ENCODE peak calls at places on chromosome 11, in seven cellular contexts. N is HCT116, X is Panc1, K is upper lobe of left lung, Y is K562, U is HepG2, P is GM12878. M is an unnamed sample.

GRCh38 chr11:62067741-62068140 is 56.1 kb upstream of the INCENP start:
- ATAC-seq in K (no peak), U (no peak), N (no peak), Y (no peak), X (no peak), P (no peak), M (no peak)

GRCh38 chr11:112057170-112057569 is 16.6 kb downstream of the PIH1D2 start:
- ATAC-seq in X (no peak), P (no peak), K (no peak), U (no peak), N (no peak), Y (no peak), M (no peak)

GRCh38 chr11:57336111-57336666 is 497 bp upstream of the SSRP1 start:
- ATAC-seq in N (no peak), K (peak), Y (no peak), U (peak), P (peak), X (no peak), M (no peak)

GRCh38 chr11:30349885-30350284 is 27.0 kb downstream of the ARL14EP start:
- ATAC-seq in Y (no peak), P (no peak), U (no peak), N (no peak), K (no peak), X (no peak), M (no peak)

GRCh38 chr11:78801161-78801884 is 226.7 kb upstream of the NARS2 start:
- ATAC-seq in U (no peak), K (peak), Y (no peak), P (no peak), N (no peak), X (peak), M (peak)

GRCh38 chr11:82792319-82792718 is 58.7 kb upstream of the FAM181B start:
- ATAC-seq in N (no peak), X (no peak), K (no peak), U (no peak), Y (peak), P (no peak), M (no peak)

GRCh38 chr11:100823360-100823759 is 136.3 kb downstream of the ARHGAP42 start:
- ATAC-seq in Y (no peak), X (no peak), U (no peak), P (no peak), K (peak), N (no peak), M (no peak)

GRCh38 chr11:65170058-65170534 is at the start of gene SPDYC:
- ATAC-seq in X (peak), N (peak), K (no peak), Y (peak), U (peak), P (no peak), M (no peak)

GRCh38 chr11:16604784-16605439 is 133.5 kb upstream of the C11orf58 start:
- ATAC-seq in P (no peak), N (peak), K (peak), U (peak), X (peak), Y (peak), M (peak)

DNA sequence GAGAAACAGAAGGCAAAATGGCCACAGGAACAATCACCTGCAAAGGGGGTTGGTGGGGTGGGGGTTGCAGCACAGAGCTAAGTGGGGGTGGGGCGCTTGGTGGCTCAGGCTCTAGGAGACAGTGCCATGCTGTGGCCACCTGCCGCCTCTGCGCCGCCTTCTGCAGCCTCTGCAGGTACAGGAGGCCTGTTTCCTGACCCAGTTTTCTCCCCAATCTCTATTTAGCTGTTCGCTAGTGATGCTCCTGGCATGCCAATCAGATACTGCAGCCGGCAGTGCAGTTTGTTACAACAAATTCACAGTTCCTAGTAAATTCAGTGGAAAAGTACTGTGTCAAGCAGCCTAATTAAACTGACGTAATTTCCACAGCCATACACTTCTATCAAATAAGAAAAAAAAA is 106.4 kb downstream of the SERGEF start:
- ATAC-seq in P (peak), X (peak), K (no peak), N (peak), Y (peak), U (peak), M (no peak)
- TF ChIP-seq CTCF in P (peak), X (peak), K (no peak), N (no peak), Y (peak), U (peak), M (peak)

DNA sequence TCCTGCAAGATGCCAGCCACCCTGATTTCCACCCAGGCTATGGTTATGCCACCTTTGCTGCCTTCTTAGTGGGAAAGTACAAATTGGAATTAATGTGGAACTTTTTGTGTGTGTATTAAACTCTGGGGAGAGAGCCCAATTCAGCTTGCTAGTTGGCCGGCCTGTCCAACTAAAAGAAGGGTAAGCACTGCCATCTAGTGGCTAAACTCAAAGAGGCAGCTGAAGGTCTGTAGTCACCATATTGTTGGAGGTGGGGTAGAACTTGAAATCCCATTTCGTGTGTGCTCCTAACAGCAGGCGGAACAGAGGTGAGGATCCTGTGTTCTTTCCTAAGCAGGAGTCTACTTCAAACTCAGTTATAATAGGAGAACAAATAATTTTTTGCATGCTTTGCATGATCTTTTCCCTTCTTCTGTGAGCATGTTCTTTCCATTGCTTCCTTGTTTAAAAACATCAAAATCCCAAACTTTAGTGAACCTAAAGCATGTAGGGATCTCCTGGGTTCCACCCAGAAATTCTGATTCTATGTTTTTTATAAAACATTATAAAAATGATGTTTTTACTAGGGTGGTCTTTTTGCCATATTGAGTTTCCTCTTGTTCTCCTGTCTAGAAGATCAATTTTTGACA is 138.8 kb upstream of the SORL1-AS1 start:
- ATAC-seq in N (peak), P (peak), X (peak), K (peak), Y (peak), U (peak), M (peak)
- TF ChIP-seq POLR2AphosphoS5 in N (no peak), P (no peak), X (no peak), K (no peak), Y (no peak), U (no peak), M (no peak)

GRCh38 chr11:108019870-108020540 is 11.3 kb downstream of the CUL5 start:
- ATAC-seq in P (no peak), U (peak), X (no peak), N (no peak), K (no peak), Y (peak), M (no peak)

GRCh38 chr11:108027057-108027456 is 18.4 kb downstream of the CUL5 start:
- ATAC-seq in K (no peak), U (peak), Y (peak), X (peak), N (peak), P (no peak), M (no peak)

DNA sequence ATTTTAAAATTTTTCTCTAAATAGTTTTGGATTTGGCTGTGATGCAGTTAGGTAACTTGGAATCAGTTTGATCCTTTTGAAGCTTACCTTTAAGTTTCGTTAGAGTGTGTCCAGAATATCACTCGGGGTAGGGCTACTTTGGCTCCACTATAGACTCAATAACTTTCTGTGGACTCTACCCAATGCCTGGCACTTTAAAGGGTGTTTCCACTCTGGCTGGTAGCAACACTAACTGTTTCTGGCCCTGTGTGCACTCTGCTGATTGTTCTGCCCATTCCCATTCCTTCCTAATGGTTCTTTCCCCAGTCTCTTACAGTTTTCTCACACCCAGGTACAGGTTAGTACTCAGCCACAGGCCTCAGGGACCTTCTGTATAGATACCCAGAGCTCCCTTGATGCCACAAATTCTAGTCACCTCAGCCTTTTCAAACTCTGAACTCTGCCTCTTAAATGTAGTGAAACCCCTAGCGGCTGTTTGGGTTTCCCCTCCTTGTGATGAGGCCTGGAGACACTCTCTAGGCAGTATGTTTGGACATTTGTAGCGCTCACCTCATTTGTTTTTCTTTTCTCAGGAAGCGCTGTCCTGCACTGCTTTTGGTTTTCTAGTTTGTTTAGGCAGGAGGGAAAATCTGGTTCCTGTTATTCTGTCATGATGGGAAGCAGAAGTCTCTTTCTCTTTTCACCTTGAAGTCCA is 16.8 kb downstream of the CUL5 start:
- ATAC-seq in P (peak), K (no peak), U (peak), X (no peak), Y (peak), N (no peak), M (no peak)
- TF ChIP-seq CTCF in P (peak), K (no peak), U (no peak), X (no peak), Y (no peak), N (no peak), M (no peak)

DNA sequence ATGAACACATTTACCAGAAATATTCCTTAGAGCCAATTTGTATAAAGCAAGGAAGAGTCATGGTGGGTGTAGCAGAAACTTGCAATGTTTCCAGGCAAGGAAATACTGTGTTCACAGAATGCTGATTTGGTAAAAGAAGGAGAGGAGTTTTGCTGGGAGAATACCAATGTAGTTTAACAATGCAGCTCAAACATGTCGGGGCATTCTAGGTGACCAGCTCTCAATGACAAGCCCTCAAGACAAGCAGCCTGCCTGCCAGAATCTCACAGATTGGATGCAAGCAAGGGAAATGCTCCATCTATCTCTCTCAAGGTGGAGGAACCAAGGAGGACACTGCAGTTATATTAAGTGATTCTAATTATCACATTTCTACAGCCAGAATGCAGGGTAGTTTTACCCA is 190.4 kb downstream of the MAML2 start:
- ATAC-seq in U (no peak), Y (no peak), P (no peak), K (no peak), N (no peak), X (no peak), M (no peak)
- TF ChIP-seq POLR2AphosphoS5 in U (no peak), Y (no peak), P (no peak), K (no peak), N (no peak), X (no peak), M (no peak)

DNA sequence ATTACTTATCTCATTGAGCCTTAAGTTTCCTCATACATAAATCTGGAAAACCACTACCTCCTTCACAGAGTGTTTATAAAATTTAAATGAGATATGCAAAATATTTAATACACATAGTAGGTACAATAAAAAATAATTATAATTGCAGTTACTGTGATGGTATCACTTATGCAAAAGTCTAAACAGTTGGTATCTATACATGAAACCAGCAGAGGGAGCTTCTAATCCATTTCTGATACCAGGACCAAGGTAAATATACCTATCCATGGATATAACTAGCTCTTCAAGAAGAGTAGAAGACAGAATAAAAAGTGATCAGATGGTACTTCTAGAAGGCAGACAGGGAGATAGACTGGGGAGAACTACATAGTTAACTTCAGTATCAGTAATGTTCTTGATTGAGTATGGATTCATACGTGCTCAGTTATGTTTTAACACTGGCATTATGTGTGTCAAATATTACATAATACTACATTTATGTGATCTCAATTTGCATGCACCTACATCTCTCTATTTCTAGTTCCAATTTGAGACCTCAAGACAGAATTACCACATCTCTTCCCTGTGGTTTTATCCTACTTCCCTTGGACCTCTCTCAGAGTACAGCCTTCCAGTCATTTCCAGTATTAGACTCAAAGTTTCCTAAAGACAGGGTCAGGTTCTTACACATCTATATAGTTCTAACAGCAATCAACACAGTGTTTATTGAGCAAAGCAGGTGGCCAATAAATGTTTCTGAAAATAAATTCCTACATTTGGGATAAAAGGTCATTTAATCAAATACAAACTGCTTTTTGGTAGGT is 13.7 kb upstream of the TSG101 start:
- ATAC-seq in U (peak), P (peak), K (no peak), N (peak), Y (peak), X (peak), M (no peak)
- TF ChIP-seq CTCF in U (peak), P (peak), K (no peak), N (peak), Y (peak), X (peak), M (no peak)

GRCh38 chr11:10019906-10020682 is 273.9 kb downstream of the SBF2 start:
- ATAC-seq in X (peak), N (no peak), K (no peak), U (no peak), Y (no peak), P (no peak), M (no peak)
- TF ChIP-seq POLR2AphosphoS5 in X (no peak), N (no peak), K (no peak), U (no peak), Y (no peak), P (no peak), M (no peak)

GRCh38 chr11:74844865-74845264 is 96.2 kb downstream of the RNF169 start:
- ATAC-seq in X (no peak), U (no peak), Y (no peak), P (no peak), K (no peak), N (no peak), M (no peak)

GRCh38 chr11:74847895-74848294 is 99.2 kb downstream of the RNF169 start:
- ATAC-seq in P (no peak), Y (no peak), X (no peak), U (no peak), N (no peak), K (no peak), M (no peak)

GRCh38 chr11:74844072-74844471 is 95.4 kb downstream of the RNF169 start:
- ATAC-seq in K (peak), X (no peak), P (no peak), N (no peak), Y (no peak), U (no peak), M (no peak)

GRCh38 chr11:74845978-74846517 is 97.4 kb downstream of the RNF169 start:
- ATAC-seq in X (no peak), Y (no peak), P (no peak), K (no peak), N (no peak), U (no peak), M (no peak)

GRCh38 chr11:74846770-74847169 is 98.1 kb downstream of the RNF169 start:
- ATAC-seq in P (no peak), X (no peak), K (no peak), N (no peak), Y (no peak), U (no peak), M (no peak)
- TF ChIP-seq CTCF in P (no peak), X (no peak), K (no peak), N (no peak), Y (no peak), U (no peak), M (no peak)